ENCODE peak calls at places on chromosomes 6 and 20, in five cellular contexts. G is K562, D is GM12878, N is A549, P is HepG2. M is an unnamed sample.

GRCh38 chr6:110705543-110705942 is 109.7 kb downstream of the CDK19 start:
- DNase-seq in D (no peak), P (no peak), G (no peak), N (no peak), M (no peak)

GRCh38 chr6:14818422-14818884 is 427.4 kb upstream of the JARID2 start:
- DNase-seq in G (no peak), D (no peak), P (no peak), N (no peak), M (no peak)

GRCh38 chr6:129281173-129281796 is 398.3 kb downstream of the LAMA2 start:
- DNase-seq in P (no peak), D (no peak), N (no peak), G (no peak), M (no peak)

GRCh38 chr6:81204741-81205140 is 547.7 kb downstream of the TENT5A start:
- DNase-seq in N (no peak), D (no peak), P (no peak), G (no peak), M (peak)

GRCh38 chr6:142207265-142207877 is 60.3 kb downstream of the VTA1 start:
- DNase-seq in P (peak), D (no peak), G (peak), N (peak), M (peak)

GRCh38 chr20:44650777-44651493 is 564 bp downstream of the ADA start:
- DNase-seq in N (peak), D (no peak), P (no peak), G (no peak), M (peak)

GRCh38 chr20:50110141-50111047 is 2.6 kb downstream of the UBE2V1 start:
- DNase-seq in G (no peak), P (peak), D (peak), N (peak), M (no peak)

GRCh38 chr20:46545077-46545826 is 5.2 kb downstream of the OCSTAMP start:
- DNase-seq in P (no peak), G (no peak), N (no peak), D (no peak), M (no peak)

GRCh38 chr6:37239950-37240713 is 17.4 kb upstream of the TBC1D22B start:
- DNase-seq in N (peak), D (peak), P (peak), G (peak), M (no peak)

GRCh38 chr20:5448449-5449118 is 131.8 kb upstream of the PROKR2 start:
- DNase-seq in G (peak), P (peak), D (no peak), N (peak), M (peak)

GRCh38 chr20:44734938-44735337 is 10.7 kb upstream of the KCNK15 start:
- DNase-seq in D (no peak), G (no peak), N (peak), P (no peak), M (peak)

GRCh38 chr6:74574794-74575193 is 631.1 kb downstream of the COL12A1 start:
- DNase-seq in G (peak), N (peak), P (peak), D (no peak), M (peak)

GRCh38 chr6:18415671-18416340 is 28.7 kb downstream of the RNF144B start:
- DNase-seq in D (no peak), G (no peak), P (no peak), N (no peak), M (no peak)

GRCh38 chr20:14860410-14860814 is 523.0 kb upstream of the FLRT3 start:
- DNase-seq in N (peak), P (peak), D (no peak), G (no peak), M (peak)

GRCh38 chr6:118354641-118355040 is 193.5 kb upstream of the PLN start:
- DNase-seq in N (no peak), G (no peak), P (no peak), D (peak), M (no peak)

GRCh38 chr6:52566853-52567279 is 10.0 kb downstream of the TRAM2 start:
- DNase-seq in P (peak), N (peak), D (no peak), G (no peak), M (no peak)

GRCh38 chr6:85484941-85485340 is 35.1 kb downstream of the NT5E start:
- DNase-seq in G (no peak), D (no peak), N (no peak), P (no peak), M (no peak)

GRCh38 chr20:62258499-62259293 is 20.4 kb downstream of the OSBPL2 start:
- DNase-seq in P (no peak), D (no peak), G (no peak), N (no peak), M (no peak)

GRCh38 chr6:42341221-42341620 is 110.5 kb downstream of the TRERF1 start:
- DNase-seq in G (no peak), P (no peak), N (no peak), D (no peak), M (no peak)

GRCh38 chr6:81894788-81895221 is 142.3 kb upstream of the TENT5A start:
- DNase-seq in D (no peak), P (peak), N (no peak), G (no peak), M (no peak)

GRCh38 chr6:37173573-37174195 is 3.7 kb downstream of the PIM1 start:
- DNase-seq in P (no peak), D (no peak), G (peak), N (no peak), M (no peak)

GRCh38 chr6:7145269-7146078 is 37.7 kb downstream of the RREB1 start:
- DNase-seq in P (no peak), D (no peak), G (no peak), N (no peak), M (peak)

GRCh38 chr6:25883991-25884390 is 9.9 kb upstream of the SLC17A3 start:
- DNase-seq in G (no peak), P (peak), N (peak), D (no peak), M (no peak)

GRCh38 chr6:12849420-12850200 is 133.0 kb downstream of the PHACTR1 start:
- DNase-seq in D (no peak), P (no peak), N (no peak), G (no peak), M (no peak)

GRCh38 chr20:58891076-58891685 is 38.7 kb downstream of the GNAS start:
- DNase-seq in P (no peak), N (peak), G (peak), D (no peak), M (peak)

GRCh38 chr6:25227854-25228253 is 51.3 kb upstream of the CARMIL1 start:
- DNase-seq in G (no peak), D (no peak), P (no peak), N (no peak), M (no peak)

GRCh38 chr6:108565091-108565766 is 4.5 kb downstream of the FOXO3 start:
- DNase-seq in G (peak), N (no peak), D (peak), P (no peak), M (no peak)

GRCh38 chr6:45965787-45966186 is 49.9 kb downstream of the CLIC5 start:
- DNase-seq in G (no peak), D (no peak), N (no peak), P (no peak), M (no peak)

GRCh38 chr20:38181207-38181693 is 16.2 kb upstream of the TGM2 start:
- DNase-seq in P (no peak), D (peak), N (no peak), G (no peak), M (no peak)

GRCh38 chr20:38181971-38182370 is 16.9 kb upstream of the TGM2 start:
- DNase-seq in G (no peak), D (no peak), P (no peak), N (no peak), M (no peak)

GRCh38 chr20:38179846-38180245 is 14.8 kb upstream of the TGM2 start:
- DNase-seq in G (no peak), D (no peak), N (no peak), P (no peak), M (no peak)

GRCh38 chr20:38178581-38178980 is 13.5 kb upstream of the TGM2 start:
- DNase-seq in P (no peak), N (no peak), G (no peak), D (no peak), M (no peak)

GRCh38 chr20:38180781-38181180 is 15.7 kb upstream of the TGM2 start:
- DNase-seq in D (no peak), G (no peak), N (no peak), P (no peak), M (no peak)
- TF ChIP-seq JUNB in D (no peak), G (no peak), N (no peak), P (no peak), M (no peak)

DNA sequence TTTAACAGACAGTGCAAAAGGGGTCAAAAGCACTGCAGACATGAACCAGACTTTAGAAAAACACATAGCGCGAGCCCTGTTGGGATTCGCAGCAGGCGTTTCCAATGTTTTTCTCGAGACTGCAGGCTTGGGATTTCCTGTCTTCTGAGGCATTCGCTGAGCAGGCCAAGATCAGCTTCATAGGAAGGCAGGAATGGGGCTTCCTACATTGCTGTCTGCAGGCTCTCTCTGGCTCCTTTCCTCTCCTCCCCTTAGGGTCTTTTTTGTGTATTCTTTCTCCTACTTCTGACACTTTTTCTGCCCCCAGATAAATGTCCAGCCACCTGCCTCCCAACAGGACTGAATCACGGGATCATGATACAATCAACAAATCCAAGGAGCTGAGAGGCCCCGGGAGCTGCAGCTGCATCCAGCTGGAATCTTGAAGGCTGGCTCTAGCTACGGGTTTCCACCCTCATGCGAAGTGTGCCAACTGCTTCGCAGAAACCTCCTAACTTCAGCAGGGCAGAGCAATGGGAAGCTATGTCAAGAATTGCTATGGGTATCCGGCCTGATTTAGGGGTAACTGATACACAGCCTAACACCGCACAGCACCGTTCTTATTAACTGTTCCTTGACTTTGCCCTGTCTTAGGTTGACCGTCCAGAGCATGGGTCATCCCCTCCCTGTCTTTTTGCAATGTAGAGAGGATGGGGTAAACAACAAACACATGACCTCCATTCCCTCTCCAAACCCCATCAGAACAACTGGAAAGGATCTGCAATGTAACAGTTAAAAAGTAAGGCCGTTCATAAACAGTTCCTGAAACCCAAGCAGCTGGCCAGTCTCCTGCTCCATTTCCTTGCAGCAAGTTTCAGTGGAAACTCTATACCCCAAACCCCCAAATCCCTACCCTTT is 31.6 kb downstream of the SNX5 start:
- DNase-seq in D (no peak), P (no peak), G (no peak), N (no peak), M (peak)
- TF ChIP-seq JUNB in D (no peak), P (no peak), G (no peak), N (no peak), M (no peak)

GRCh38 chr6:151502499-151502898 is 8.7 kb downstream of the CCDC170 start:
- DNase-seq in P (no peak), D (no peak), G (no peak), N (no peak), M (no peak)
- TF ChIP-seq JUNB in P (no peak), D (no peak), G (no peak), N (no peak), M (no peak)

GRCh38 chr6:154406301-154406700 is 49.7 kb upstream of the IPCEF1 start:
- DNase-seq in P (no peak), N (no peak), D (no peak), G (no peak), M (no peak)
- TF ChIP-seq JUNB in P (no peak), N (no peak), D (no peak), G (no peak), M (no peak)

GRCh38 chr6:65259982-65260381 is 447.0 kb downstream of the EYS start:
- DNase-seq in N (no peak), P (no peak), D (no peak), G (no peak), M (peak)

DNA sequence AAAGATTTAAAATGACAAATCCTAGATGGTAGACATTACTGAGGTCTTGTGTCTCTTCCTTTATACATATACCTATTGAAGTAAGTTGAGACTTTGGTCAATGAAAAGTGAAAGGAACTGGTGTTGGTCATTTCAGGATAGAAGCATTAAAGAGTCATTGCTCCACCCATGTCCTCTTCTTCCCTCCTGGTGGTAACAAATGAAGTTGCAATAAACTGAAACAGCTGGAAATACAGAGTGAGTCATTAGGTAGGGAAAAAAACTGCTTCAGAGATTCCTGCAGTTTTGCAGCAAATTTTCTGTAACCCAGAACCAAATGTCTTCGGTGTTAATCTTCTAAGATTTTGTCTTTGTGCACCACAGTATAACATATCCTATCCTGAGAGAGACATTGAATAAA is 447.9 kb downstream of the EYS start:
- DNase-seq in P (peak), D (no peak), N (peak), G (no peak), M (peak)
- TF ChIP-seq JUNB in P (no peak), D (no peak), N (no peak), G (no peak), M (no peak)